ENCODE peak calls at places on chromosomes 7 and 10, in five cellular contexts. G is GM23338, R is epithelial cell of esophagus, A is chondrocyte, I is cardiac muscle cell. X is an unnamed sample.

GRCh38 chr7:286278-286677 is 3.7 kb upstream of the FOXL3 start:
- DNase-seq in I (no peak), A (peak; percentile 69), G (no peak), R (no peak), X (no peak)

GRCh38 chr10:130411496-130412070 is 275.4 kb downstream of the GLRX3 start:
- DNase-seq in R (no peak), A (no peak), G (no peak), I (no peak), X (no peak)

GRCh38 chr7:153407291-153408046 is 644.7 kb upstream of the DPP6 start:
- DNase-seq in I (no peak), R (no peak), A (no peak), G (no peak), X (no peak)

GRCh38 chr7:3151784-3152183 is 108.1 kb upstream of the CARD11 start:
- DNase-seq in G (no peak), A (no peak), R (no peak), I (no peak), X (no peak)

GRCh38 chr7:107958764-107959526 is 44.0 kb downstream of the LAMB1 start:
- DNase-seq in G (no peak), I (peak; percentile 90), A (no peak), R (peak; percentile 89), X (no peak)

GRCh38 chr7:107614425-107614824 is 34.4 kb downstream of the BCAP29 start:
- DNase-seq in R (peak; percentile 66), G (no peak), I (peak; percentile 77), A (no peak), X (no peak)

GRCh38 chr7:18873674-18874341 is 243.6 kb downstream of the TWIST1 start:
- DNase-seq in G (peak; percentile 77), R (peak; percentile 21), I (peak; percentile 50), A (no peak), X (peak; percentile 16)

GRCh38 chr10:17506859-17507471 is 52.6 kb upstream of the ST8SIA6 start:
- DNase-seq in I (no peak), G (no peak), A (no peak), R (no peak), X (no peak)

GRCh38 chr10:101228682-101229274 is 485 bp downstream of the LBX1 start:
- DNase-seq in A (no peak), I (no peak), R (no peak), G (peak; percentile 71), X (peak; percentile 65)

GRCh38 chr7:30396379-30396778 is 82.2 kb downstream of the NOD1 start:
- DNase-seq in I (peak; percentile 15), A (no peak), G (peak; percentile 32), R (no peak), X (no peak)

GRCh38 chr10:98033515-98033914 is 3.1 kb upstream of the CRTAC1 start:
- DNase-seq in I (no peak), R (no peak), A (no peak), G (no peak), X (no peak)

GRCh38 chr10:93872776-93873175 is 21.0 kb upstream of the SLC35G1 start:
- DNase-seq in I (peak; percentile 9), A (no peak), G (no peak), R (no peak), X (no peak)

GRCh38 chr7:38105874-38106483 is 72.1 kb upstream of the STARD3NL start:
- DNase-seq in A (no peak), G (peak; percentile 74), R (peak; percentile 57), I (peak; percentile 67), X (peak; percentile 23)

GRCh38 chr7:153193144-153193595 is 433.6 kb downstream of the ACTR3B start:
- DNase-seq in I (no peak), G (peak; percentile 71), R (peak; percentile 4), A (no peak), X (peak; percentile 58)

GRCh38 chr7:146956853-146957252 is 840.3 kb downstream of the CNTNAP2 start:
- DNase-seq in G (no peak), R (no peak), A (no peak), I (no peak), X (no peak)

GRCh38 chr7:85004402-85004801 is 182.5 kb downstream of the SEMA3D start:
- DNase-seq in R (no peak), G (no peak), I (no peak), A (no peak), X (no peak)

GRCh38 chr7:22094413-22095304 is 149.0 kb upstream of the CDCA7L start:
- DNase-seq in A (no peak), G (peak; percentile 14), I (peak; percentile 17), R (no peak), X (no peak)

GRCh38 chr7:159096736-159097581 is 47.7 kb downstream of the VIPR2 start:
- DNase-seq in G (no peak), I (no peak), A (peak; percentile 82), R (no peak), X (no peak)

GRCh38 chr10:3783313-3783689 is 1.7 kb downstream of the KLF6 start:
- DNase-seq in I (peak; percentile 95), R (peak; percentile 44), G (peak; percentile 69), A (no peak), X (peak; percentile 55)

GRCh38 chr10:63692205-63692896 is 171.2 kb downstream of the REEP3 start:
- DNase-seq in A (no peak), G (no peak), I (peak; percentile 49), R (no peak), X (no peak)

GRCh38 chr7:106704000-106704840 is 43.3 kb upstream of the CCDC71L start:
- DNase-seq in I (no peak), R (no peak), G (no peak), A (no peak), X (no peak)

GRCh38 chr7:65381742-65382141 is 8.1 kb downstream of the ZNF92 start:
- DNase-seq in R (no peak), A (no peak), I (no peak), G (peak; percentile 27), X (no peak)

GRCh38 chr7:65382452-65382851 is 8.8 kb downstream of the ZNF92 start:
- DNase-seq in G (no peak), R (no peak), I (no peak), A (no peak), X (no peak)

GRCh38 chr7:65373608-65374351 is at the start of gene ZNF92:
- DNase-seq in A (peak; percentile 98), G (peak; percentile 100), I (peak; percentile 88), R (peak; percentile 98), X (peak; percentile 97)

DNA sequence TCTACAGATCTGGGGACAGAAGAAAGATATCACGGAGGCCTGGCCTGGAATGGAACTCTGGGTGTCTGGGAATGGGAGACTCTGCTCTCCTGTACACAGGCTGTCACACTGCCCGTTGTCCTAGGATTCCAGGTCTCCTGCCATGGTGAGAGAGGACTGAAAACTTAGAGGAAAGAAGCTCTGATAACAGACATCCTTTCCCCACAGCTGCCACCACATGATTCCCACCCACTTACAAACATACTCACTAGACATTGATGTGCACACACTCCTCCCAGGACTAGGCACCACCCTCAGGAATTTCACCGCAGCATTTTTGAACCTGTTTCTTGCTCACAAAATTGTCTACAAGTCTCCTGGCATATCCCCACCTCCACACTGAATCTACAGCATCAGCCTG is 5.7 kb downstream of the ZNF92 start:
- DNase-seq in R (no peak), I (peak; percentile 41), A (no peak), G (no peak), X (no peak)
- TF ChIP-seq CTCF in R (no peak), I (no peak), A (no peak), G (no peak), X (no peak)

GRCh38 chr10:109592391-109592790 is 330.9 kb downstream of the XPNPEP1 start:
- DNase-seq in R (no peak), G (no peak), A (no peak), I (no peak), X (no peak)

GRCh38 chr10:109588259-109588658 is 335.1 kb downstream of the XPNPEP1 start:
- DNase-seq in A (no peak), R (no peak), G (peak; percentile 59), I (no peak), X (no peak)

GRCh38 chr10:109587366-109587765 is 335.9 kb downstream of the XPNPEP1 start:
- DNase-seq in R (peak; percentile 0), G (no peak), I (no peak), A (no peak), X (no peak)

GRCh38 chr10:109593686-109594085 is 329.6 kb downstream of the XPNPEP1 start:
- DNase-seq in G (no peak), R (no peak), A (no peak), I (no peak), X (no peak)

GRCh38 chr10:109591631-109592030 is 331.7 kb downstream of the XPNPEP1 start:
- DNase-seq in A (no peak), R (peak; percentile 21), G (no peak), I (no peak), X (no peak)
- TF ChIP-seq CTCF in A (no peak), R (no peak), G (no peak), I (no peak), X (no peak)

GRCh38 chr7:143889068-143889467 is 12.9 kb downstream of the TCAF1 start:
- DNase-seq in R (no peak), G (no peak), I (no peak), A (no peak), X (no peak)

GRCh38 chr7:143896667-143897066 is 5.3 kb downstream of the TCAF1 start:
- DNase-seq in I (no peak), G (no peak), R (no peak), A (no peak), X (no peak)

GRCh38 chr7:143890558-143890957 is 11.4 kb downstream of the TCAF1 start:
- DNase-seq in G (no peak), A (no peak), R (no peak), I (no peak), X (no peak)

GRCh38 chr7:143891457-143891856 is 10.5 kb downstream of the TCAF1 start:
- DNase-seq in R (no peak), G (no peak), I (no peak), A (no peak), X (no peak)

DNA sequence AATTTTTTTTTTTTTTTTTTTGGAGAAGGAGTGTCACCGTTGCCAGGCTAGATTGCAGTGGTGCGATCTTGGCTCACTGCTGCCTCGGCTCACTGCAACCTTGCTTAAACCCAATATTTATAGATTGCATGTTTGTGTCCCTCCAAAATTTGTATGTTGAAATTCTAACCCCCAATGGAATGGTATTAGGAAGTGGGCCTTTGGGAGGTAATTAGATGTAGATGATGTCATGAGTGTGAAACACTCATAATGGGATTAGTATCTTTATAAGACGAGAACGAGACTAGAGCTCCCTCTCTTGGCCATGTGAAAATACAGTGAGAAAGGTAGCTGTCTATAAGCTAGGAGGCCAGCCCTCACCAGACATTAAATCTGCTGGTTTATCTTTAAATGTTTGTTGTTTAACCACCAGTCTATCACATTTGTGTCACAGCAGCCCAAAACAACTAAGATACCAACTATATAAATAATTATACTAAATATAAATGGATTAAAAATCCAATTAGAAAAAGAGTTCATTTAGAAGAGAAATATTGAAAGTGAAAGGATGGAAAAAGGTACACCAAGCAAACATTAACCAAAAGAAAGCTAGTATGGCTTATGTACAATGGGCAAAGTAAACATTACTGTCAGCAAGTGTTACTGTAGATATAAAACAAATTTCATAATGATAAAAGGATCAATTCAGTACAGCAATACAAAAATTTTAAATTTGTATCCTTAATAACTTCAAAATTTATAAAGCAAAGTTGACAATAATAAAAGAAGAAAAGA is 9.3 kb downstream of the TCAF1 start:
- DNase-seq in I (peak; percentile 57), G (peak; percentile 81), A (no peak), R (peak; percentile 73), X (no peak)
- TF ChIP-seq CTCF in I (peak; percentile 43), G (peak; percentile 78), A (peak; percentile 32), R (peak; percentile 59), X (no peak)

DNA sequence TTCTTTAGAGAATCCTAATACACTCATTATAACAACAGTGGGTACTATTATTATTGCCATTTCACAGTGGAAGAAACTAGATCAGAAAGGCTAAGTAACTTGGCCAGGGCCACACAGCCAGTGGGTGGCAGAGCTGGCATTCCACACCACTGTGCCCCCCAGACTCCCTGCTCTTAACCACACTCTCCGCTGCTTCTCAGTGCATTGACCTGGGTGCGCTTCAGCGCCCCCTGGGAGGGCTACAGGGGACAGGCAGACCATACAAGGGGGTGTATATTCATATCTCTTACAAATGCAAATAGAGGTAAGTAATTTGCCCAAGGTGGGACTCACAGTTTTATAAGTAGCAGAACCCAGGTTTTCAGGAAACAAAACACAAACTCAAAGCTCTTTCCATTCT is 77.0 kb upstream of the NMT2 start:
- DNase-seq in R (no peak), A (no peak), I (peak; percentile 26), G (peak; percentile 55), X (no peak)
- TF ChIP-seq CTCF in R (no peak), A (peak; percentile 50), I (peak; percentile 43), G (peak; percentile 73), X (peak; percentile 23)